ENCODE peak calls at places on chromosomes 3 and 15, in nine cellular contexts. F, I, Q, L, K, U, N, H and R are unnamed samples.

GRCh38 chr3:10707089-10707983 is 108.7 kb upstream of the SLC6A11 start:
- DNase-seq in F (no peak), I (no peak), Q (no peak), L (no peak), K (no peak), U (no peak), N (no peak), H (no peak), R (no peak)

GRCh38 chr15:29840928-29841327 is 18.7 kb upstream of the TJP1 start:
- DNase-seq in F (no peak), I (no peak), Q (no peak), L (no peak), K (no peak), U (peak), N (no peak), H (no peak), R (no peak)

GRCh38 chr3:155161630-155162292 is 81.6 kb downstream of the MME start:
- DNase-seq in F (no peak), I (no peak), Q (no peak), L (no peak), K (no peak), U (no peak), N (no peak), H (no peak), R (no peak)

GRCh38 chr15:66815322-66815721 is 113.3 kb downstream of the SMAD6 start:
- DNase-seq in F (no peak), I (peak), Q (peak), L (no peak), K (no peak), U (peak), N (no peak), H (no peak), R (peak)

GRCh38 chr15:47888721-47889120 is 171.4 kb downstream of the SEMA6D start:
- DNase-seq in F (no peak), I (peak), Q (no peak), L (no peak), K (no peak), U (no peak), N (no peak), H (no peak), R (no peak)

GRCh38 chr3:184759666-184760200 is 47.9 kb upstream of the MAGEF1 start:
- DNase-seq in F (no peak), I (no peak), Q (no peak), L (no peak), K (no peak), U (no peak), N (no peak), H (no peak), R (no peak)

GRCh38 chr15:73951044-73951561 is 24.8 kb downstream of the LOXL1 start:
- DNase-seq in F (peak), I (peak), Q (peak), L (peak), K (peak), U (peak), N (peak), H (peak), R (peak)

GRCh38 chr15:95864467-95864886 is 466.0 kb upstream of the NR2F2 start:
- DNase-seq in F (no peak), I (no peak), Q (no peak), L (peak), K (no peak), U (no peak), N (no peak), H (no peak), R (no peak)

GRCh38 chr3:124026516-124026915 is 34.6 kb upstream of the ROPN1 start:
- DNase-seq in F (no peak), I (no peak), Q (no peak), L (no peak), K (no peak), U (no peak), N (no peak), H (no peak), R (no peak)

GRCh38 chr15:95872366-95872771 is 458.1 kb upstream of the NR2F2 start:
- DNase-seq in F (peak), I (no peak), Q (peak), L (no peak), K (no peak), U (peak), N (no peak), H (no peak), R (peak)